ENCODE peak calls at places on chromosomes 1 and 21, in ten cellular contexts. D, P, F, C, W, I, B, X, R and A are unnamed samples.

GRCh38 chr1:245835386-245835785 is 671.7 kb downstream of the SMYD3 start:
- DNase-seq in D (no peak), P (no peak), F (no peak), C (no peak), W (no peak), I (no peak), B (no peak), X (no peak), R (peak; percentile 38), A (no peak)

GRCh38 chr1:228009828-228010775 is 3.3 kb downstream of the WNT3A start:
- DNase-seq in D (no peak), P (no peak), F (no peak), C (no peak), W (no peak), I (no peak), B (no peak), X (no peak), R (no peak), A (no peak)

GRCh38 chr1:22665752-22666151 is 12.7 kb downstream of the C1QB start:
- DNase-seq in D (peak; percentile 17), P (peak; percentile 26), F (no peak), C (no peak), W (no peak), I (no peak), B (peak; percentile 43), X (no peak), R (peak; percentile 62), A (no peak)

GRCh38 chr1:52867060-52867845 is 24.7 kb downstream of the ZYG11A start:
- DNase-seq in D (no peak), P (no peak), F (no peak), C (peak; percentile 21), W (no peak), I (no peak), B (peak; percentile 41), X (no peak), R (no peak), A (peak; percentile 48)

GRCh38 chr1:47738560-47739182 is 258.5 kb downstream of the TRABD2B start:
- DNase-seq in D (peak; percentile 34), P (no peak), F (no peak), C (no peak), W (no peak), I (no peak), B (peak; percentile 66), X (no peak), R (peak; percentile 80), A (no peak)

GRCh38 chr1:157948547-157949152 is 44.8 kb upstream of the KIRREL1 start:
- DNase-seq in D (no peak), P (peak; percentile 19), F (no peak), C (no peak), W (no peak), I (peak; percentile 2), B (peak; percentile 41), X (no peak), R (peak; percentile 41), A (no peak)

GRCh38 chr21:14273736-14274538 is 58.0 kb downstream of the RBM11 start:
- DNase-seq in D (no peak), P (no peak), F (no peak), C (no peak), W (no peak), I (no peak), B (no peak), X (peak; percentile 28), R (peak; percentile 9), A (no peak)

GRCh38 chr1:167121375-167122120 is 27.7 kb downstream of the STYXL2 start:
- DNase-seq in D (no peak), P (no peak), F (peak; percentile 20), C (no peak), W (no peak), I (no peak), B (peak; percentile 36), X (peak; percentile 73), R (peak; percentile 59), A (no peak)

GRCh38 chr1:202254454-202255252 is 61.1 kb downstream of the LGR6 start:
- DNase-seq in D (no peak), P (no peak), F (no peak), C (no peak), W (no peak), I (no peak), B (no peak), X (no peak), R (no peak), A (no peak)

GRCh38 chr1:110880708-110881374 is 7.9 kb downstream of the CD53 start:
- DNase-seq in D (no peak), P (no peak), F (no peak), C (no peak), W (no peak), I (no peak), B (no peak), X (no peak), R (no peak), A (no peak)

GRCh38 chr1:6157528-6158174 is 22.5 kb downstream of the CHD5 start:
- DNase-seq in D (no peak), P (peak; percentile 24), F (no peak), C (no peak), W (no peak), I (no peak), B (no peak), X (peak; percentile 59), R (no peak), A (no peak)

GRCh38 chr1:20634594-20635084 is 1.4 kb downstream of the PINK1 start:
- DNase-seq in D (no peak), P (peak; percentile 16), F (no peak), C (no peak), W (no peak), I (no peak), B (peak; percentile 34), X (no peak), R (peak; percentile 51), A (no peak)

GRCh38 chr1:174262747-174263241 is 103.5 kb downstream of the RABGAP1L start:
- DNase-seq in D (peak; percentile 73), P (peak; percentile 56), F (no peak), C (no peak), W (no peak), I (peak; percentile 9), B (peak; percentile 81), X (peak; percentile 20), R (peak; percentile 68), A (no peak)

GRCh38 chr1:6673816-6674398 is 27.7 kb downstream of the DNAJC11 start:
- DNase-seq in D (no peak), P (no peak), F (no peak), C (no peak), W (no peak), I (no peak), B (no peak), X (no peak), R (no peak), A (no peak)

GRCh38 chr1:31181515-31182343 is 58.0 kb downstream of the NKAIN1 start:
- DNase-seq in D (no peak), P (peak; percentile 14), F (no peak), C (peak; percentile 69), W (no peak), I (no peak), B (peak; percentile 56), X (peak; percentile 36), R (peak; percentile 81), A (no peak)

GRCh38 chr1:163120372-163120771 is 51.2 kb downstream of the RGS4 start:
- DNase-seq in D (no peak), P (no peak), F (no peak), C (no peak), W (no peak), I (no peak), B (no peak), X (no peak), R (no peak), A (no peak)

GRCh38 chr1:182952677-182953444 is at the start of gene SHCBP1L:
- DNase-seq in D (no peak), P (no peak), F (no peak), C (no peak), W (no peak), I (no peak), B (no peak), X (no peak), R (no peak), A (no peak)

GRCh38 chr21:39660191-39660590 is 47.5 kb downstream of the B3GALT5 start:
- DNase-seq in D (peak; percentile 91), P (peak; percentile 34), F (no peak), C (no peak), W (no peak), I (no peak), B (peak; percentile 65), X (no peak), R (no peak), A (no peak)

GRCh38 chr1:225772323-225772768 is 5.3 kb upstream of the SRP9 start:
- DNase-seq in D (peak; percentile 92), P (peak; percentile 80), F (no peak), C (no peak), W (no peak), I (peak; percentile 50), B (peak; percentile 97), X (peak; percentile 75), R (peak; percentile 86), A (no peak)

GRCh38 chr1:6329851-6330250 is 63.7 kb downstream of the ACOT7 start:
- DNase-seq in D (peak; percentile 24), P (peak; percentile 6), F (no peak), C (no peak), W (no peak), I (no peak), B (no peak), X (no peak), R (peak; percentile 38), A (no peak)

GRCh38 chr1:236705771-236706565 is 19.7 kb downstream of the ACTN2 start:
- DNase-seq in D (no peak), P (no peak), F (no peak), C (no peak), W (no peak), I (no peak), B (no peak), X (no peak), R (no peak), A (no peak)

GRCh38 chr21:33014331-33014730 is 11.4 kb upstream of the OLIG2 start:
- DNase-seq in D (no peak), P (no peak), F (no peak), C (no peak), W (no peak), I (no peak), B (no peak), X (no peak), R (no peak), A (no peak)

GRCh38 chr1:106879538-106879937 is 176.9 kb upstream of the PRMT6 start:
- DNase-seq in D (no peak), P (no peak), F (no peak), C (no peak), W (no peak), I (no peak), B (no peak), X (no peak), R (no peak), A (no peak)

GRCh38 chr1:3306583-3307285 is 147.7 kb upstream of the ARHGEF16 start:
- DNase-seq in D (no peak), P (peak; percentile 81), F (no peak), C (no peak), W (no peak), I (no peak), B (peak; percentile 78), X (no peak), R (no peak), A (no peak)

GRCh38 chr1:197481101-197481500 is 213.0 kb downstream of the CRB1 start:
- DNase-seq in D (no peak), P (no peak), F (peak; percentile 9), C (no peak), W (no peak), I (no peak), B (no peak), X (no peak), R (peak; percentile 16), A (no peak)

GRCh38 chr1:117001254-117001927 is at the start of gene CD101:
- DNase-seq in D (no peak), P (no peak), F (no peak), C (peak; percentile 39), W (no peak), I (no peak), B (no peak), X (no peak), R (no peak), A (peak; percentile 84)

GRCh38 chr1:41343790-41344679 is 17.2 kb upstream of the FOXO6 start:
- DNase-seq in D (no peak), P (no peak), F (no peak), C (no peak), W (no peak), I (no peak), B (no peak), X (no peak), R (no peak), A (no peak)

GRCh38 chr1:49251385-49251784 is 474.7 kb upstream of the BEND5 start:
- DNase-seq in D (no peak), P (no peak), F (no peak), C (no peak), W (no peak), I (no peak), B (no peak), X (no peak), R (no peak), A (no peak)